ENCODE peak calls at places on chromosomes 2 and 18, in five cellular contexts. E is hypothalamus; N is AG08395; S is activated T-helper 1 cell treated with anti-CD3 and anti-CD28 coated beads, Interleukin-2, amount 50 U/mL, for 16 hours; K is anterior cingulate cortex. D is an unnamed sample.

GRCh38 chr2:33141476-33141875 is 194.7 kb downstream of the LTBP1 start:
- DNase-seq in E (no peak), N (no peak), S (no peak), K (no peak), D (no peak)

GRCh38 chr2:12929806-12930205 is 213.1 kb downstream of the TRIB2 start:
- DNase-seq in E (no peak), N (no peak), S (no peak), K (no peak), D (no peak)

GRCh38 chr2:132747046-132747445 is 77.0 kb upstream of the LYPD1 start:
- DNase-seq in E (no peak), N (no peak), S (no peak), K (no peak), D (no peak)

GRCh38 chr2:226515344-226516055 is 284.1 kb downstream of the IRS1 start:
- DNase-seq in E (no peak), N (peak; percentile 34), S (no peak), K (no peak), D (no peak)

GRCh38 chr2:200479617-200480292 is 30.1 kb downstream of the KCTD18 start:
- DNase-seq in E (no peak), N (peak; percentile 59), S (no peak), K (no peak), D (no peak)

GRCh38 chr2:104444392-104444791 is 409.5 kb upstream of the POU3F3 start:
- DNase-seq in E (no peak), N (peak; percentile 5), S (no peak), K (no peak), D (no peak)

GRCh38 chr2:169031202-169031601 is at the start of gene ABCB11:
- DNase-seq in E (no peak), N (no peak), S (no peak), K (no peak), D (no peak)

GRCh38 chr2:241072151-241072550 is 29.9 kb downstream of the MTERF4 start:
- DNase-seq in E (no peak), N (no peak), S (no peak), K (no peak), D (no peak)

GRCh38 chr2:30692829-30693265 is 114.4 kb downstream of the CAPN13 start:
- DNase-seq in E (no peak), N (no peak), S (no peak), K (no peak), D (no peak)

GRCh38 chr2:42110287-42110973 is 58.7 kb upstream of the EML4 start:
- DNase-seq in E (no peak), N (peak; percentile 74), S (no peak), K (no peak), D (no peak)

GRCh38 chr2:26957524-26957923 is 12.9 kb upstream of the MAPRE3 start:
- DNase-seq in E (no peak), N (no peak), S (no peak), K (no peak), D (no peak)

GRCh38 chr2:2846379-2847130 is 515.5 kb upstream of the MYT1L start:
- DNase-seq in E (no peak), N (no peak), S (no peak), K (no peak), D (no peak)

GRCh38 chr2:21633531-21634310 is 510.0 kb downstream of the TDRD15 start:
- DNase-seq in E (no peak), N (no peak), S (no peak), K (no peak), D (no peak)

GRCh38 chr2:196750977-196751631 is 48.4 kb downstream of the GTF3C3 start:
- DNase-seq in E (no peak), N (peak; percentile 75), S (peak; percentile 34), K (no peak), D (peak; percentile 68)

GRCh38 chr18:32289480-32290075 is 99.7 kb downstream of the MEP1B start:
- DNase-seq in E (no peak), N (peak; percentile 61), S (no peak), K (no peak), D (peak; percentile 30)

GRCh38 chr2:224039080-224039769 is at the start of gene SERPINE2:
- DNase-seq in E (no peak), N (peak; percentile 90), S (no peak), K (peak; percentile 64), D (peak; percentile 39)

GRCh38 chr2:112548980-112549379 is 6.7 kb downstream of the POLR1B start:
- DNase-seq in E (no peak), N (no peak), S (no peak), K (no peak), D (no peak)

GRCh38 chr2:226798422-226799210 is 1.0 kb downstream of the IRS1 start:
- DNase-seq in E (no peak), N (no peak), S (no peak), K (peak; percentile 39), D (peak; percentile 76)

GRCh38 chr2:127104166-127104660 is 2.7 kb downstream of the BIN1 start:
- DNase-seq in E (no peak), N (no peak), S (no peak), K (no peak), D (no peak)

GRCh38 chr2:237157551-237158102 is 71.9 kb downstream of the COPS8 start:
- DNase-seq in E (no peak), N (no peak), S (no peak), K (no peak), D (no peak)

GRCh38 chr18:27108842-27109241 is 76.3 kb downstream of the CHST9 start:
- DNase-seq in E (no peak), N (no peak), S (no peak), K (no peak), D (no peak)

GRCh38 chr2:121128741-121129659 is 156.0 kb downstream of the TFCP2L1 start:
- DNase-seq in E (no peak), N (peak; percentile 17), S (no peak), K (no peak), D (peak; percentile 15)

GRCh38 chr2:8312861-8313768 is 368.7 kb upstream of the ID2 start:
- DNase-seq in E (no peak), N (no peak), S (no peak), K (no peak), D (no peak)

GRCh38 chr2:116891191-116891590 is 923.3 kb upstream of the DDX18 start:
- DNase-seq in E (no peak), N (no peak), S (no peak), K (no peak), D (no peak)

D was measured in germinal center.